ENCODE peak calls at places on chromosome 13, in eight cellular contexts. L is brain microvascular endothelial cell, M is IMR-90, O is A549, K is stomach, U is PC-9, D is tibial nerve, G is colonic mucosa. E is an unnamed sample.

GRCh38 chr13:32113564-32113963 is 82.0 kb downstream of the FRY start:
- DNase-seq in L (no peak), M (no peak), O (no peak), K (no peak), U (no peak), D (no peak), G (no peak), E (no peak)

GRCh38 chr13:83773961-83774360 is 108.3 kb downstream of the SLITRK1 start:
- DNase-seq in L (no peak), M (peak), O (no peak), K (no peak), U (no peak), D (no peak), G (no peak), E (no peak)

GRCh38 chr13:62320129-62320724 is 904.6 kb upstream of the PCDH20 start:
- DNase-seq in L (peak), M (peak), O (peak), K (no peak), U (no peak), D (no peak), G (no peak), E (no peak)

GRCh38 chr13:105202384-105202783 is 1333.1 kb downstream of the EFNB2 start:
- DNase-seq in L (peak), M (peak), O (no peak), K (no peak), U (no peak), D (no peak), G (no peak), E (no peak)

GRCh38 chr13:48542581-48543341 is 9.9 kb upstream of the RCBTB2 start:
- DNase-seq in L (peak), M (peak), O (no peak), K (peak), U (no peak), D (peak), G (peak), E (peak)

GRCh38 chr13:106917673-106918652 is 350.0 kb upstream of the ARGLU1 start:
- DNase-seq in L (peak), M (peak), O (peak), K (peak), U (peak), D (peak), G (peak), E (peak)

GRCh38 chr13:113123226-113124150 is 889 bp downstream of the F10 start:
- DNase-seq in L (no peak), M (no peak), O (no peak), K (no peak), U (no peak), D (no peak), G (no peak), E (no peak)

GRCh38 chr13:23141964-23142363 is 38.8 kb upstream of the SGCG start:
- DNase-seq in L (no peak), M (no peak), O (no peak), K (no peak), U (no peak), D (no peak), G (no peak), E (no peak)

GRCh38 chr13:110062777-110063442 is 244.0 kb downstream of the COL4A1 start:
- DNase-seq in L (no peak), M (no peak), O (no peak), K (no peak), U (no peak), D (no peak), G (no peak), E (no peak)

GRCh38 chr13:40611635-40612422 is 54.6 kb downstream of the FOXO1 start:
- DNase-seq in L (no peak), M (no peak), O (no peak), K (no peak), U (no peak), D (no peak), G (no peak), E (no peak)

GRCh38 chr13:99208845-99209527 is 8.3 kb downstream of the UBAC2 start:
- DNase-seq in L (no peak), M (no peak), O (no peak), K (no peak), U (peak), D (no peak), G (no peak), E (no peak)

GRCh38 chr13:65585346-65585745 is 1644.8 kb downstream of the PCDH9 start:
- DNase-seq in L (no peak), M (no peak), O (no peak), K (no peak), U (no peak), D (no peak), G (no peak), E (no peak)

GRCh38 chr13:96141032-96141431 is 51.1 kb downstream of the HS6ST3 start:
- DNase-seq in L (no peak), M (peak), O (no peak), K (no peak), U (peak), D (no peak), G (no peak), E (no peak)

GRCh38 chr13:46797468-46798237 is 692 bp upstream of the ESD start:
- DNase-seq in L (no peak), M (peak), O (no peak), K (no peak), U (no peak), D (no peak), G (peak), E (no peak)

GRCh38 chr13:90933097-90933826 is 414.2 kb upstream of the MIR17HG start:
- DNase-seq in L (no peak), M (no peak), O (no peak), K (no peak), U (no peak), D (no peak), G (no peak), E (no peak)

GRCh38 chr13:42001580-42001979 is 40.7 kb upstream of the VWA8 start:
- DNase-seq in L (peak), M (peak), O (no peak), K (no peak), U (no peak), D (no peak), G (no peak), E (peak)

GRCh38 chr13:103873725-103874124 is 807.5 kb upstream of the SLC10A2 start:
- DNase-seq in L (no peak), M (no peak), O (no peak), K (no peak), U (no peak), D (no peak), G (no peak), E (no peak)

GRCh38 chr13:76711515-76712182 is 174.6 kb downstream of the KCTD12 start:
- DNase-seq in L (peak), M (peak), O (no peak), K (no peak), U (no peak), D (peak), G (no peak), E (no peak)

GRCh38 chr13:90261343-90261742 is 1086.1 kb upstream of the MIR17HG start:
- DNase-seq in L (no peak), M (no peak), O (no peak), K (no peak), U (no peak), D (no peak), G (no peak), E (no peak)

GRCh38 chr13:74110053-74110452 is 24.2 kb downstream of the KLF12 start:
- DNase-seq in L (no peak), M (no peak), O (no peak), K (no peak), U (no peak), D (no peak), G (peak), E (no peak)

GRCh38 chr13:102090532-102090931 is 311.3 kb downstream of the FGF14 start:
- DNase-seq in L (no peak), M (no peak), O (no peak), K (no peak), U (no peak), D (no peak), G (no peak), E (no peak)

GRCh38 chr13:81990652-81991051 is 1649.7 kb upstream of the SPRY2 start:
- DNase-seq in L (no peak), M (no peak), O (no peak), K (no peak), U (no peak), D (no peak), G (no peak), E (no peak)

GRCh38 chr13:46396341-46396740 is 9.3 kb upstream of the RUBCNL start:
- DNase-seq in L (no peak), M (no peak), O (no peak), K (no peak), U (no peak), D (no peak), G (no peak), E (no peak)

GRCh38 chr13:104641309-104641708 is 1575.1 kb upstream of the SLC10A2 start:
- DNase-seq in L (peak), M (peak), O (no peak), K (no peak), U (peak), D (no peak), G (no peak), E (no peak)

GRCh38 chr13:114108141-114108761 is 24.2 kb downstream of the RASA3 start:
- DNase-seq in L (no peak), M (no peak), O (no peak), K (no peak), U (no peak), D (no peak), G (no peak), E (peak)

GRCh38 chr13:113366031-113366588 is 2.2 kb upstream of the GRTP1 start:
- DNase-seq in L (no peak), M (peak), O (no peak), K (peak), U (no peak), D (no peak), G (no peak), E (no peak)

GRCh38 chr13:84377071-84377470 is 494.8 kb upstream of the SLITRK1 start:
- DNase-seq in L (no peak), M (no peak), O (no peak), K (no peak), U (no peak), D (no peak), G (no peak), E (no peak)

GRCh38 chr13:41670873-41671443 is 213.6 kb downstream of the RGCC start:
- DNase-seq in L (no peak), M (no peak), O (no peak), K (no peak), U (no peak), D (no peak), G (no peak), E (no peak)

GRCh38 chr13:112510002-112510780 is 77.8 kb downstream of the TUBGCP3 start:
- DNase-seq in L (peak), M (peak), O (peak), K (no peak), U (no peak), D (no peak), G (no peak), E (no peak)

GRCh38 chr13:41182231-41182630 is 12.1 kb downstream of the KBTBD7 start:
- DNase-seq in L (no peak), M (no peak), O (no peak), K (no peak), U (no peak), D (no peak), G (no peak), E (no peak)

GRCh38 chr13:50224534-50224933 is 209.3 kb downstream of the KCNRG start:
- DNase-seq in L (peak), M (peak), O (no peak), K (no peak), U (no peak), D (no peak), G (no peak), E (no peak)

GRCh38 chr13:102195566-102196462 is 206.0 kb downstream of the FGF14 start:
- DNase-seq in L (no peak), M (peak), O (no peak), K (no peak), U (no peak), D (no peak), G (no peak), E (no peak)

GRCh38 chr13:113374511-113375175 is 10.7 kb upstream of the GRTP1 start:
- DNase-seq in L (no peak), M (no peak), O (no peak), K (no peak), U (no peak), D (no peak), G (no peak), E (no peak)

GRCh38 chr13:40155176-40155575 is 499.7 kb downstream of the COG6 start:
- DNase-seq in L (no peak), M (no peak), O (no peak), K (no peak), U (no peak), D (no peak), G (no peak), E (no peak)

GRCh38 chr13:37277007-37277406 is 171.5 kb upstream of the CSNK1A1L start:
- DNase-seq in L (no peak), M (no peak), O (no peak), K (no peak), U (no peak), D (no peak), G (no peak), E (no peak)
- H3K27ac ChIP-seq in L (no peak), M (no peak), O (no peak), K (no peak), U (no peak), D (no peak), G (no peak), E (no peak)

DNA sequence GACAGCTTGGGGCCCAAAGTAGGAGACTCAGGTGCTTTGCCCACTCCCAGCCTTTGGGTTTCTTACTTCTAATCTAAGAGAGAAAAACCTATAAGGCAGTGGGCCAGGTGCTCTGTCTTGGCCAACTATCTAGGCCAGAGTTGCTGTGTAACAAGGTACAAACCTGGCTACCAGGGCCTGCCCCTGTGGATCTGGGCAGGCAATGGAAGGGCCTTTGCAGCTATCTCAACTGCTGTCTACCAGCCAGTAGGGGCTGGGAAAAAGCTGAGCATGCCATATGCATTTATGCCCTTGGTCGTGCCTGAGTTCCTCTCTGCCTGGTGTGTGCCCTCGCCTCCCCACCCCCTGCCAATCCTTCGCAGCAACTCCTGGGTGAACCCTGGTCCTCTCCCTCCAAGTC is 16.7 kb upstream of the SERPINE3 start:
- DNase-seq in L (no peak), M (no peak), O (no peak), K (no peak), U (no peak), D (no peak), G (no peak), E (no peak)
- TF ChIP-seq CTCF in L (no peak), M (no peak), O (no peak), K (no peak), U (no peak), D (no peak), G (no peak), E (no peak)

DNA sequence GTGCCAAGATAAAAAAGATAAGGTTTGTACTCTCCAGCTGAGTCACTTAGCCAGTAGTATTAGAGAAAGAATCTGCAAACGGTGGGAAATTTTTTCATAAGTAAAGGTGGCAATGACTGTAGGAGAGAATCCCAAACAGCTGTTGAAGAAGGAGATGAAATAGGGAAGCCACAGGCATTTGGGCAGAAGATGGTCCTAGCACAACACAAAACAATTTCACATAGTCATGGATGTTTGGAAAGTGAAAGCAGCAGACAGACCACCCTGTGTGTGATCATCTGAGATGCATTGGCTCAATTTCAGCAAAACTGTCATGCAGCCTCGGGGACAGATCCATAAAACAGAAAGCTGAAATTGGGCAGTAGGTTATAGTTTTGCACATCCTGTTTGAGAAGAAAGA is 2832.4 kb downstream of the PCDH9 start:
- DNase-seq in L (peak), M (peak), O (no peak), K (no peak), U (no peak), D (no peak), G (no peak), E (no peak)
- H3K27ac ChIP-seq in L (no peak), M (no peak), O (no peak), K (no peak), U (no peak), D (no peak), G (no peak), E (no peak)

GRCh38 chr13:31088826-31089420 is 72.8 kb downstream of the HSPH1 start:
- DNase-seq in L (no peak), M (no peak), O (no peak), K (no peak), U (no peak), D (no peak), G (no peak), E (no peak)
- TF ChIP-seq CTCF in L (no peak), M (no peak), O (no peak), K (no peak), U (no peak), D (no peak), G (no peak), E (no peak)

DNA sequence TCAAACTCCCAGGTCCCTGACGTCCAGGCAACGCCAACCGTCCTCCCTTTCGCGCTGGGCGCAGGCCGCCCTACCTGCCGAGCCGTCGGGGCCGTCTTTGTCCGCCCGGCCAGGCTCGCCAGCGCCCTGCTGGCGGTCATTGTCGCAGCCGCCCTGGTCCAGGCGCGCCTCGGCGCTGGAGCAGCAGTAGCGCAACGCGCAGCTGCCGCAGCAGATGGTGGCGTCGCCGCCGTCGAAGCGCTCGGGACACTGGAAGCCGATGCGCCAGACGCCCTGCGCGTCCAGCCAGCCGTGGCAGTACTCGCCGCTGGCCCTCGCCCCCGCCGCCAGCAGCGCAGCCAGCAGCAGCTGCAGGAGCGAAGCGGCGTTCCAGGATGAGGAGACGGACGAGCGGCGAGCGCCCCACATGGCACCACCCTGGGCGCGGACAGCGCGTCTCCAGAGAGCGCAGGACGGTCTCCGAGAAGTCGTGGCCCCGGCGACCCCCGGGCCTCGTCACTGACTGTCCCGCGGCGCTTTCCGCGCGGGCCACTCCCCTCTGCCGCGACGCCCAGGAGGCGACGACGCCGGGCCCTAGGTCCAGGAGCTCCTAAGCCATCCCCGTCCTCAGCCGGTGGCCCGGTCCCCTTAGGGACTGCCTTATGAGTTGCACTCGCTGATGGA is 1.1 kb downstream of the SHISA2 start:
- DNase-seq in L (no peak), M (no peak), O (no peak), K (peak), U (no peak), D (no peak), G (no peak), E (peak)
- H3K27ac ChIP-seq in L (no peak), M (no peak), O (no peak), K (no peak), U (no peak), D (peak), G (no peak), E (peak)

E was measured in upper lobe of right lung.